ENCODE peak calls at places on chromosomes 11 and 22, in four cellular contexts. U is IMR-90, L is HEK293T, C is GM12878. D is an unnamed sample.

GRCh38 chr22:42866100-42866499 is 9.0 kb upstream of the ARFGAP3 start:
- DNase-seq in U (no peak), L (no peak), C (no peak), D (no peak)

GRCh38 chr11:92552942-92553341 is 328.3 kb downstream of the FAT3 start:
- DNase-seq in U (peak; percentile 4), L (no peak), C (no peak), D (no peak)

GRCh38 chr22:17891427-17892167 is 117.3 kb upstream of the BID start:
- DNase-seq in U (no peak), L (peak; percentile 48), C (no peak), D (peak; percentile 54)

GRCh38 chr22:32987081-32987631 is 71.0 kb downstream of the SYN3 start:
- DNase-seq in U (no peak), L (no peak), C (no peak), D (no peak)

GRCh38 chr11:71120346-71120963 is 131.9 kb downstream of the SHANK2 start:
- DNase-seq in U (no peak), L (peak; percentile 33), C (no peak), D (no peak)

GRCh38 chr11:73493838-73494598 is 103.9 kb downstream of the FAM168A start:
- DNase-seq in U (peak; percentile 78), L (no peak), C (no peak), D (no peak)

GRCh38 chr11:57459112-57460016 is 964 bp upstream of the RTN4RL2 start:
- DNase-seq in U (peak; percentile 17), L (no peak), C (no peak), D (no peak)

GRCh38 chr22:43858156-43858895 is 4.0 kb downstream of the SULT4A1 start:
- DNase-seq in U (no peak), L (no peak), C (no peak), D (no peak)

GRCh38 chr22:49976439-49977175 is 16.0 kb downstream of the PIM3 start:
- DNase-seq in U (no peak), L (no peak), C (peak; percentile 67), D (no peak)

GRCh38 chr11:73553266-73553665 is 44.6 kb downstream of the FAM168A start:
- DNase-seq in U (peak; percentile 68), L (no peak), C (no peak), D (no peak)

GRCh38 chr11:105881027-105881426 is 141.0 kb downstream of the MSANTD4 start:
- DNase-seq in U (no peak), L (no peak), C (no peak), D (no peak)

GRCh38 chr22:47110817-47111443 is 348.5 kb downstream of the TBC1D22A start:
- DNase-seq in U (peak; percentile 61), L (no peak), C (no peak), D (no peak)

GRCh38 chr11:93700830-93701229 is 39.3 kb downstream of the CEP295 start:
- DNase-seq in U (peak; percentile 65), L (no peak), C (no peak), D (no peak)
- TF ChIP-seq BHLHE40 in U (no peak), L (no peak), C (no peak), D (no peak)

DNA sequence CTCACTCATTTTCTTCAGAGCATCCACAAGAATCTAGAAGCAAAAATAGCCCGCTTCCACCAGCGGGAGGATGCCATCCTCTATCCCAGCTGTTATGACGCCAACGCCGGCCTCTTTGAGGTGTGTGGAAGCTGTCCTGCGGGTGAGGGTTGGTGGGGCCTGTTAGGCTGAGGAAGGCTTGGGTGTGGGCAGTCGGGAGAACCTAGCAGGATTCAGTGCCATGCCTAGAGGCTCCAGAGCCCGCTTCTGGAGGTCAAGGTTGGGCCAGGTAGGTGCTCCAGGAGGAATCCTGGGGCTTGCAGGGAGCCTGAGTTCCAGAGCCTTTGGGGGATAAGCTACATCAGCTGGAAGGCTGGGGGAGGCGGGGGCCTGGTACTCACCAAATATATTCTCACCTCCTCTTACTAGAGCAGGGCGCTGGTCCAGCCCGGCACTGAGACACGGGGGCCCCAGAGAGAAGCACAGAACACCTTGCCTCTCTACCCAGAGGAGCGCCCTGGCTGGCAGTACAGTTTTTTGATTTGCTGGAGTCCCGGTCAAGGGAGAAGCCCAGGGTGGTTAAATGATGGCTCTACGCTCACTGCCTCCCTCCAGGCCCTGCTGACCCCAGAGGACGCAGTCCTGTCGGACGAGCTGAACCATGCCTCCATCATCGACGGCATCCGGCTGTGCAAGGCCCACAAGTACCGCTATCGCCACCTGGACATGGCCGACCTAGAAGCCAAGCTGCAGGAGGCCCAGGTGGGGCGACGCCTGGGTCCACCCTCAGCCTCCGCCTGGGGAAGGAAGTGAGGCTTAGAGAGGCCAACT is 5.3 kb downstream of the GCAT start:
- DNase-seq in U (no peak), L (no peak), C (no peak), D (no peak)
- TF ChIP-seq BHLHE40 in U (no peak), L (no peak), C (no peak), D (no peak)

GRCh38 chr11:1194231-1194976 is 28.5 kb upstream of the MUC5B start:
- DNase-seq in U (no peak), L (no peak), C (no peak), D (no peak)
- TF ChIP-seq BHLHE40 in U (no peak), L (no peak), C (no peak), D (no peak)

DNA sequence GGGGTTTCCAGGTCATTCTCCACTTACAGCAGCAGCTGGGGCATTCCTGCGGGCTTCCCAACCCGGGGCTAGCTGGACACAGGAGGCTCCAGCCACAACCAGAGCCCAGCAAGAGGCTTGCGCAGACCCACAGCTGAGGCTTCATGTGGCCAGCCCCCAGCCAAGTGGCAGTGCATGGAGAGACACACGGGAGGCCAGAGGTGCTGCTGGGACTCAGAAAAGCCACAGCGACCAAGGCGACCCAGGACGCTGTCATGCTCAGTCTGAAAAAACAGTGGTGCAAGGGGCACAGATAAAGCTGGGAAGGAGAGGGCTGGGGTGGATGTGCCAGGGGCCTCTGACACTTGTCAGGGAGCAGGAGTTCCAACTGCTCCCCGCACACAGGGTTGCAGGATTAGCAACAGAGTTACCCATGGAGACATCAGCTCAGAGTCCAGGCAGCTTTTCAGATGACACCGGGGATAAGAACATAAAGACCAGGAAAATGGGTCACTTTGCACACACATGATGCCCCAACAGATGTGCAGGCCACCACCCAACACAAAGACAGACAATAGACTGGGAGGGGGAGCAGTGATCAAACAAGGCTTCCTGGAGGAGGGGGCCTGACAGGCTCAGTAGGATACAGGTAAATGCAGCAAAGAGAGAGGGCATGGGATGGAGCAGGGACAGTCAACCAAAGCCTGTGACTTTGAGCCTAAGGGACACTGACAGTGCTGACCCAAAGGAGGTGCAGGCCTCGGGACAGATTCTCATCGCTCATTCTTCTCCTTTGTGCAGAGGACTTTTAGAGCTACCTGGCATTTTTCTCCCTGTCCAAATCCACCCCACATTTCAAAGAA is 6.9 kb upstream of the NEAT1 start:
- DNase-seq in U (no peak), L (no peak), C (no peak), D (no peak)
- TF ChIP-seq BHLHE40 in U (no peak), L (no peak), C (no peak), D (no peak)

D was measured in K562.